ENCODE peak calls at places on chromosomes 13 and 19, in five cellular contexts. One of them, this sample, is unnamed. For H3K36me3 and H3K4me1, the result is how much of the 10 kb centered on the place peaks cover.

GRCh38 chr13:61777281-61777680 is 361.6 kb upstream of the PCDH20 start:
- DNase-seq in H1: no peak
- DNase-seq in mesenchymal stem cell: no peak
- DNase-seq in mesendoderm: peak
- DNase-seq in IMR-90: no peak
- DNase-seq in this sample: no peak

GRCh38 chr13:48401480-48401879 is 11.4 kb downstream of the LPAR6 start:
- DNase-seq in mesendoderm: no peak
- DNase-seq in H1: no peak
- DNase-seq in IMR-90: no peak
- DNase-seq in mesenchymal stem cell: no peak
- DNase-seq in this sample: no peak

GRCh38 chr19:19109601-19110000 is 28.7 kb downstream of the TMEM161A start:
- DNase-seq in IMR-90: peak
- DNase-seq in mesendoderm: no peak
- DNase-seq in H1: no peak
- DNase-seq in mesenchymal stem cell: peak
- DNase-seq in this sample: no peak

GRCh38 chr13:38635030-38635429 is 51.8 kb upstream of the FREM2 start:
- DNase-seq in mesenchymal stem cell: no peak
- DNase-seq in IMR-90: no peak
- DNase-seq in H1: no peak
- DNase-seq in mesendoderm: peak
- DNase-seq in this sample: no peak

GRCh38 chr19:45423033-45423588 is 606 bp downstream of the ERCC1 start:
- DNase-seq in H1: no peak
- DNase-seq in mesendoderm: no peak
- DNase-seq in mesenchymal stem cell: no peak
- DNase-seq in IMR-90: no peak
- DNase-seq in this sample: no peak

GRCh38 chr19:1675633-1676350 is 23.4 kb upstream of the TCF3 start:
- DNase-seq in IMR-90: no peak
- DNase-seq in mesendoderm: peak
- DNase-seq in H1: no peak
- DNase-seq in mesenchymal stem cell: no peak
- DNase-seq in this sample: no peak

GRCh38 chr13:44715287-44716224 is 139.4 kb upstream of the TSC22D1 start:
- DNase-seq in IMR-90: no peak
- DNase-seq in H1: no peak
- DNase-seq in mesendoderm: no peak
- DNase-seq in mesenchymal stem cell: no peak
- DNase-seq in this sample: no peak

GRCh38 chr13:50179977-50180376 is 164.7 kb downstream of the KCNRG start:
- DNase-seq in mesenchymal stem cell: no peak
- DNase-seq in mesendoderm: no peak
- DNase-seq in IMR-90: no peak
- DNase-seq in H1: no peak
- DNase-seq in this sample: no peak

GRCh38 chr13:24851546-24851945 is 87.6 kb downstream of the RNF17 start:
- DNase-seq in mesendoderm: no peak
- DNase-seq in IMR-90: peak
- DNase-seq in H1: no peak
- DNase-seq in mesenchymal stem cell: peak
- DNase-seq in this sample: no peak

GRCh38 chr19:29683009-29683408 is 17.7 kb downstream of the PLEKHF1 start:
- DNase-seq in mesendoderm: no peak
- DNase-seq in IMR-90: no peak
- DNase-seq in mesenchymal stem cell: no peak
- DNase-seq in H1: no peak
- DNase-seq in this sample: peak

GRCh38 chr19:1302534-1303239 is 17.0 kb downstream of the EFNA2 start:
- DNase-seq in H1: no peak
- DNase-seq in mesendoderm: no peak
- DNase-seq in mesenchymal stem cell: no peak
- DNase-seq in IMR-90: no peak
- DNase-seq in this sample: peak

GRCh38 chr13:91185294-91185863 is 162.1 kb upstream of the MIR17HG start:
- DNase-seq in mesendoderm: peak
- DNase-seq in IMR-90: peak
- DNase-seq in H1: no peak
- DNase-seq in mesenchymal stem cell: peak
- DNase-seq in this sample: no peak

GRCh38 chr13:76038920-76039716 is 403.0 kb downstream of the LMO7 start:
- DNase-seq in IMR-90: no peak
- DNase-seq in mesenchymal stem cell: no peak
- DNase-seq in mesendoderm: peak
- DNase-seq in H1: no peak
- DNase-seq in this sample: no peak

GRCh38 chr19:3196064-3196932 is 10.6 kb downstream of the NCLN start:
- DNase-seq in H1: no peak
- DNase-seq in IMR-90: no peak
- DNase-seq in mesenchymal stem cell: no peak
- DNase-seq in mesendoderm: no peak
- DNase-seq in this sample: no peak

GRCh38 chr19:9407827-9408226 is 27.5 kb downstream of the ZNF266 start:
- DNase-seq in IMR-90: no peak
- DNase-seq in H1: no peak
- DNase-seq in mesenchymal stem cell: no peak
- DNase-seq in mesendoderm: no peak
- DNase-seq in this sample: no peak

GRCh38 chr13:96662036-96662435 is 332.2 kb downstream of the OXGR1 start:
- DNase-seq in IMR-90: no peak
- DNase-seq in H1: no peak
- DNase-seq in mesendoderm: no peak
- DNase-seq in mesenchymal stem cell: no peak
- DNase-seq in this sample: no peak

GRCh38 chr19:41430907-41431306 is 3.7 kb upstream of the B3GNT8 start:
- DNase-seq in mesenchymal stem cell: no peak
- DNase-seq in IMR-90: no peak
- DNase-seq in mesendoderm: no peak
- DNase-seq in H1: no peak
- DNase-seq in this sample: no peak

GRCh38 chr13:113491418-113491883 is 940 bp upstream of the DCUN1D2 start:
- DNase-seq in mesendoderm: peak
- DNase-seq in IMR-90: peak
- DNase-seq in mesenchymal stem cell: peak
- DNase-seq in H1: no peak
- DNase-seq in this sample: peak

GRCh38 chr19:13026478-13026999 is 31.3 kb downstream of the NFIX start:
- DNase-seq in mesendoderm: no peak
- DNase-seq in mesenchymal stem cell: peak
- DNase-seq in IMR-90: peak
- DNase-seq in H1: no peak
- DNase-seq in this sample: no peak

GRCh38 chr19:49393871-49394270 is 5.8 kb downstream of the KASH5 start:
- DNase-seq in H1: no peak
- DNase-seq in IMR-90: no peak
- DNase-seq in mesenchymal stem cell: no peak
- DNase-seq in mesendoderm: no peak
- DNase-seq in this sample: no peak

GRCh38 chr13:22717036-22717435 is 463.7 kb upstream of the SGCG start:
- DNase-seq in mesendoderm: peak
- DNase-seq in H1: no peak
- DNase-seq in IMR-90: no peak
- DNase-seq in mesenchymal stem cell: no peak
- DNase-seq in this sample: no peak

GRCh38 chr19:29831041-29831548 is 19.3 kb downstream of the CCNE1 start:
- DNase-seq in mesenchymal stem cell: no peak
- DNase-seq in IMR-90: no peak
- DNase-seq in mesendoderm: no peak
- DNase-seq in H1: no peak
- DNase-seq in this sample: no peak

GRCh38 chr13:76331948-76332712 is 554.1 kb downstream of the KCTD12 start:
- DNase-seq in mesendoderm: no peak
- DNase-seq in H1: no peak
- DNase-seq in mesenchymal stem cell: peak
- DNase-seq in IMR-90: peak
- DNase-seq in this sample: no peak

GRCh38 chr13:80577951-80578670 is 237.2 kb upstream of the SPRY2 start:
- DNase-seq in H1: no peak
- DNase-seq in mesenchymal stem cell: no peak
- DNase-seq in IMR-90: no peak
- DNase-seq in mesendoderm: peak
- DNase-seq in this sample: no peak

GRCh38 chr13:112743451-112744305 is 53.8 kb downstream of the ATP11A start:
- DNase-seq in mesenchymal stem cell: no peak
- DNase-seq in H1: no peak
- DNase-seq in mesendoderm: no peak
- DNase-seq in IMR-90: no peak
- DNase-seq in this sample: no peak

GRCh38 chr13:114144606-114145244 is 12.3 kb upstream of the RASA3 start:
- DNase-seq in H1: no peak
- DNase-seq in mesendoderm: no peak
- DNase-seq in mesenchymal stem cell: no peak
- DNase-seq in IMR-90: no peak
- DNase-seq in this sample: no peak

GRCh38 chr13:41520699-41521630 is 63.6 kb downstream of the RGCC start:
- DNase-seq in mesendoderm: no peak
- DNase-seq in H1: no peak
- DNase-seq in mesenchymal stem cell: no peak
- DNase-seq in IMR-90: no peak
- DNase-seq in this sample: no peak

GRCh38 chr19:4493929-4494690 is 22.0 kb downstream of the HDGFL2 start:
- DNase-seq in mesenchymal stem cell: no peak
- DNase-seq in mesendoderm: no peak
- DNase-seq in H1: no peak
- DNase-seq in IMR-90: no peak
- DNase-seq in this sample: no peak
- H3K36me3 ChIP-seq in mesenchymal stem cell: half or more
- H3K36me3 ChIP-seq in mesendoderm: under half
- H3K36me3 ChIP-seq in H1: under half
- H3K36me3 ChIP-seq in IMR-90: half or more
- H3K36me3 ChIP-seq in this sample: half or more

GRCh38 chr13:40453666-40454030 is 212.8 kb downstream of the FOXO1 start:
- DNase-seq in mesendoderm: peak
- DNase-seq in H1: no peak
- DNase-seq in mesenchymal stem cell: no peak
- DNase-seq in IMR-90: no peak
- DNase-seq in this sample: no peak
- H4K8ac ChIP-seq in mesendoderm: no peak
- H4K8ac ChIP-seq in H1: no peak
- H4K8ac ChIP-seq in mesenchymal stem cell: no peak
- H4K8ac ChIP-seq in IMR-90: no peak
- H4K8ac ChIP-seq in this sample: no peak

DNA sequence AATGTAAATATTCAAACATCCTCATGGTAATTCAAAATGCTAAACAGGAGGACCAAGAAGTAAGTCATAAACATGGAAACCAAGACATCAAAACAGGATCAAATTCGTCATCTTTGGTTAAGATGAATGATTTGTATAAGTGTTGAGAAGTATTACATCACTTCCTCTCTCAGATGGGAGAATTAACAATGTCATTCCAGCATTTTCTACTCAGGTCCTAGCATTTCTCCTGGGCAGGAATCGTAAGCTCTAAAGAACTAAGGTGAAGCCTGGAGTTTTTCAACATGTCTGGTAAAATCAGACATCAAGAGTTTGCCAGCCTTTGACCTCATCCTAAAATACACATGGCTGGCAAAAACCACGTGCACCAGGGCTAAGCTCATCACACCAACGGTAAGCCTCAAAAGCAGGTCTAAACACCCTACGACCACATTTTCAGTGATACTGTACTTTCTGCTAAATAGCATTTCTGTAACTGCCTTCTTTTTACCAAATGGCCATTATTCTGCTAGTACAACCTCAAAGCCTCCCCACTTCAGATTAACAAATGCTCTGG is 24.8 kb downstream of the RANBP3 start:
- DNase-seq in mesenchymal stem cell: peak
- DNase-seq in H1: no peak
- DNase-seq in IMR-90: peak
- DNase-seq in mesendoderm: no peak
- DNase-seq in this sample: no peak
- H3K4me1 ChIP-seq in mesenchymal stem cell: under half
- H3K4me1 ChIP-seq in H1: half or more
- H3K4me1 ChIP-seq in IMR-90: half or more
- H3K4me1 ChIP-seq in mesendoderm: under half
- H3K4me1 ChIP-seq in this sample: under half

GRCh38 chr13:110498765-110499164 is 62.8 kb downstream of the RAB20 start:
- DNase-seq in H1: no peak
- DNase-seq in mesendoderm: no peak
- DNase-seq in mesenchymal stem cell: no peak
- DNase-seq in IMR-90: no peak
- DNase-seq in this sample: no peak
- H3K36me3 ChIP-seq in H1: under half
- H3K36me3 ChIP-seq in mesendoderm: under half
- H3K36me3 ChIP-seq in mesenchymal stem cell: half or more
- H3K36me3 ChIP-seq in IMR-90: half or more
- H3K36me3 ChIP-seq in this sample: half or more

This sample was measured in neuronal stem cell.